ENCODE peak calls at places on chromosome 1, in ten cellular contexts. L, V, G, A, U, C, P, D, N and E are unnamed samples.
A peak's percentile ranks its signal among the peaks of the same experiment; 100 is the strongest.

GRCh38 chr1:244768186-244768585 is 67.3 kb upstream of the COX20 start:
- DNase-seq in P (no peak), D (no peak), L (no peak), U (no peak), V (no peak), N (no peak), G (no peak), C (no peak), A (no peak), E (no peak)

GRCh38 chr1:100400332-100400933 is 48.1 kb downstream of the CDC14A start:
- DNase-seq in G (no peak), N (no peak), D (peak; percentile 38), V (no peak), L (no peak), A (no peak), P (peak; percentile 52), U (no peak), C (peak; percentile 39), E (peak; percentile 21)

GRCh38 chr1:18956189-18957135 is at the start of gene IFFO2:
- DNase-seq in A (peak; percentile 97), U (peak; percentile 100), V (peak; percentile 96), L (peak; percentile 89), C (peak; percentile 99), D (peak; percentile 99), P (peak; percentile 86), N (peak; percentile 89), G (peak; percentile 99), E (peak; percentile 100)

GRCh38 chr1:48572632-48573258 is 100.7 kb upstream of the SPATA6 start:
- DNase-seq in L (peak; percentile 47), N (peak; percentile 45), V (peak; percentile 15), D (no peak), U (peak; percentile 70), P (peak; percentile 4), A (peak; percentile 66), G (peak; percentile 80), C (no peak), E (peak; percentile 39)

GRCh38 chr1:154698320-154699096 is 90.5 kb upstream of the ADAR start:
- DNase-seq in U (no peak), D (no peak), G (no peak), L (no peak), A (no peak), P (no peak), C (no peak), V (no peak), N (no peak), E (no peak)

GRCh38 chr1:183942933-183943693 is 94.4 kb downstream of the COLGALT2 start:
- DNase-seq in G (no peak), L (peak; percentile 59), A (no peak), D (no peak), N (no peak), P (peak; percentile 39), U (no peak), C (no peak), V (no peak), E (no peak)

GRCh38 chr1:7350804-7351203 is 420.3 kb upstream of the VAMP3 start:
- DNase-seq in L (no peak), A (no peak), N (no peak), G (no peak), V (no peak), D (no peak), U (no peak), P (no peak), C (no peak), E (no peak)

GRCh38 chr1:21335750-21336168 is 45.5 kb upstream of the ECE1 start:
- DNase-seq in P (no peak), N (no peak), G (peak; percentile 71), C (no peak), V (no peak), D (no peak), U (no peak), L (no peak), A (no peak), E (no peak)

GRCh38 chr1:41743361-41743760 is 175.4 kb downstream of the HIVEP3 start:
- DNase-seq in G (no peak), N (no peak), D (no peak), L (no peak), P (no peak), U (no peak), V (no peak), C (no peak), A (no peak), E (no peak)

GRCh38 chr1:6948861-6949260 is 163.6 kb downstream of the CAMTA1 start:
- DNase-seq in D (no peak), P (no peak), L (no peak), G (peak; percentile 80), N (no peak), A (no peak), V (no peak), C (no peak), U (no peak), E (no peak)